ENCODE peak calls at places on chromosomes 12 and 14, in ten cellular contexts. R is pancreas, W is WERI-Rb-1, Y is cardiac fibroblast, H is WTC11, E is osteocyte, T is GM13977, U is fibroblast of mammary gland, Q is stomach, N is epithelial cell of esophagus. F is an unnamed sample.

GRCh38 chr14:63544641-63545234 is 1.6 kb upstream of the PPP2R5E start:
- DNase-seq in R (no peak), W (no peak), Y (peak), H (no peak), E (no peak), T (no peak), U (peak), Q (no peak), N (peak), F (no peak)

GRCh38 chr12:118417942-118418341 is 41.6 kb downstream of the SUDS3 start:
- DNase-seq in R (no peak), W (no peak), Y (no peak), H (no peak), E (no peak), T (no peak), U (no peak), Q (no peak), N (no peak), F (no peak)

GRCh38 chr12:15193927-15194326 is 27.3 kb downstream of the RERG start:
- DNase-seq in R (no peak), W (no peak), Y (peak), H (no peak), E (no peak), T (no peak), U (peak), Q (no peak), N (peak), F (no peak)

GRCh38 chr14:100048786-100049185 is 16.4 kb upstream of the EVL start:
- DNase-seq in R (no peak), W (no peak), Y (no peak), H (no peak), E (no peak), T (no peak), U (peak), Q (no peak), N (no peak), F (no peak)

GRCh38 chr14:60654303-60654925 is 5.1 kb upstream of the SIX1 start:
- DNase-seq in R (no peak), W (no peak), Y (peak), H (no peak), E (no peak), T (peak), U (peak), Q (no peak), N (no peak), F (no peak)

GRCh38 chr12:97763113-97763512 is 300.5 kb downstream of the RMST start:
- DNase-seq in R (no peak), W (no peak), Y (no peak), H (no peak), E (no peak), T (no peak), U (no peak), Q (no peak), N (no peak), F (no peak)

GRCh38 chr14:93195316-93195999 is 10.3 kb downstream of the LYSET start:
- DNase-seq in R (no peak), W (no peak), Y (no peak), H (no peak), E (no peak), T (no peak), U (no peak), Q (no peak), N (no peak), F (no peak)

GRCh38 chr12:67783393-67783792 is 134.8 kb downstream of the DYRK2 start:
- DNase-seq in R (no peak), W (no peak), Y (no peak), H (no peak), E (no peak), T (no peak), U (no peak), Q (no peak), N (no peak), F (no peak)

GRCh38 chr14:104694991-104695659 is 5.7 kb downstream of the INF2 start:
- DNase-seq in R (no peak), W (no peak), Y (no peak), H (no peak), E (no peak), T (no peak), U (no peak), Q (peak), N (no peak), F (peak)

DNA sequence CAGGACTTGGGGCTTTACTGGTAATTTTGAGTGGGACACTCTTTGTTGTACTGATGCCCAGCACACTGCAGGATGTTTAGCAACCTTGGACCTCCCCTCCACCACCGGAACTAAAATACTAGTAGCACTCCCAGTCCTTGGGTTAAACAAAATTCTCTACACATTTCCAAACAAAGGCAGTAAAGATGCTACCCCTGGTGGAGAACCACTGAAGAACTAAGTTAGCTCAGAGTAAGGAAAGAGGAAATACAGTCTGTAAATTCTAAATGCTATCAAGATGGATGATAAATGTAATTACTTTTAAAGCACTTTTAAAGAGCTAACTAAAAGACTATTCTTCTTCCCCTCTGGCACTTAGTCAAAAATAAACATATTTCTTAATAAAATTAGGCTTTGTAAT is 64.1 kb downstream of the LRP6 start:
- DNase-seq in R (no peak), W (no peak), Y (no peak), H (no peak), E (no peak), T (no peak), U (no peak), Q (no peak), N (no peak), F (no peak)
- TF ChIP-seq CTCF in R (no peak), W (no peak), Y (no peak), H (no peak), E (no peak), T (no peak), U (no peak), Q (no peak), N (no peak), F (no peak)

GRCh38 chr12:113069149-113069548 is 12.6 kb downstream of the DTX1 start:
- DNase-seq in R (no peak), W (no peak), Y (no peak), H (no peak), E (no peak), T (no peak), U (no peak), Q (no peak), N (no peak), F (no peak)

GRCh38 chr12:113070117-113070906 is 13.8 kb downstream of the DTX1 start:
- DNase-seq in R (peak), W (no peak), Y (no peak), H (no peak), E (no peak), T (peak), U (no peak), Q (no peak), N (no peak), F (no peak)

GRCh38 chr12:113071063-113071426 is 14.5 kb downstream of the DTX1 start:
- DNase-seq in R (no peak), W (no peak), Y (no peak), H (no peak), E (no peak), T (no peak), U (no peak), Q (no peak), N (no peak), F (no peak)

GRCh38 chr12:113068312-113068935 is 11.9 kb downstream of the DTX1 start:
- DNase-seq in R (no peak), W (no peak), Y (no peak), H (no peak), E (no peak), T (no peak), U (no peak), Q (no peak), N (no peak), F (no peak)

DNA sequence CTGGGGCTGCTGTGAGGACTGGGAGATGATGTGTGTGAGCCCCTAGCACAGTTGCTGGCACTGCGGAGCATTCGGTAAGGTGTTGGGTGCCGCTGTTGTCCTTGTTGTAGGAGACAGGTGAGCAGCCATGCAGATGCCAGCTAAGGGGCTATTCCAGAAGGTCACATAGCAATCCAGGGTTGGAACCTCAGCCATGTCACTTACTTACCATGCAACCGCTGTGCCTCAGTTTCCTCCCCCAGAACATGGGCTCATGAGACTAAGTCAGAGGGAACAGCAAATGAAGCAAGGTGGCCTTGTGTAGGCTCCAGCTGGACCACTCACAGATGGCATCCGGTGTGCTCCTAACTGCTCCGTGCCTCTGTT is 13.2 kb downstream of the DTX1 start:
- DNase-seq in R (no peak), W (no peak), Y (no peak), H (no peak), E (no peak), T (no peak), U (no peak), Q (no peak), N (no peak), F (no peak)
- TF ChIP-seq CTCF in R (no peak), W (no peak), Y (no peak), H (no peak), E (no peak), T (no peak), U (no peak), Q (no peak), N (no peak), F (no peak)

DNA sequence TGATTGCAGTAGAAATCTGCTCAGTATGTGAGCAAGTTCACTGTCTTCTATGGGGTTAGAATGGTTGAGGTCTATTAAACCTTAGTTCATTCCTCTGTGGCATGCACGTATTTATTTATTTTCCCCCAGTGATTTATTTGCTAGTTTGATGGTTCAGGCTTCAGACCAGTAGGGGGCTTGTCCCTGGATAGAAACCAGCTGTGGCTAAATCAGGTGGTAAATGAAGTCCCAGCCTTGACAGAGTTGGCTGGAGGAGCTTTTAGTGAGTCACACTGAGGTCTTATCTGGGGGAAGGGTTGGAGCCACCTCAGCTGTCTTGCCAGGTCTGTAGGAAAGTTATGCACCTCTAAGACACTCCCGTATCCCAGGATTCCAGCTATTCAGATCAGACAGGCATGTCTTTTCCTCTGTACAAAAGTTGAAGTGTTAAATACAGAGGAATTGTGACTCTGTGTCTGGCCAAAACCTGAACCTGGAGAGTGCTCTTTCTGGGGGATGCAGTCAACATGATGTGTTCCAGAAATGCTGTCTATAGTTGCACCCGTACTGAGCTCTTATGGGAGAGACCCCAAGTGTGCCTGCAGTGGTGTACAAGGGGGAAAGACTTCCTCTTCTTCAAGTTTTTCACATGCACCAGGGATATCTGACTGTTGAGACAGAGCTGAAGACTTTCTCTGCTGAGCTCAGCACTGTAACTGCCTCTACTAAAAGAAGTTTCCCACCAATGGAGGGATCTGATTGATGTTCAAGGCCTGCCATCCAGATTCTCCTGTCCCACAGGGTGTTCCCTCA is 1322.1 kb downstream of the TMEM121 start:
- DNase-seq in R (peak), W (no peak), Y (peak), H (no peak), E (no peak), T (no peak), U (peak), Q (no peak), N (no peak), F (no peak)
- TF ChIP-seq CTCF in R (no peak), W (peak), Y (peak), H (no peak), E (no peak), T (peak), U (no peak), Q (no peak), N (no peak), F (no peak)

DNA sequence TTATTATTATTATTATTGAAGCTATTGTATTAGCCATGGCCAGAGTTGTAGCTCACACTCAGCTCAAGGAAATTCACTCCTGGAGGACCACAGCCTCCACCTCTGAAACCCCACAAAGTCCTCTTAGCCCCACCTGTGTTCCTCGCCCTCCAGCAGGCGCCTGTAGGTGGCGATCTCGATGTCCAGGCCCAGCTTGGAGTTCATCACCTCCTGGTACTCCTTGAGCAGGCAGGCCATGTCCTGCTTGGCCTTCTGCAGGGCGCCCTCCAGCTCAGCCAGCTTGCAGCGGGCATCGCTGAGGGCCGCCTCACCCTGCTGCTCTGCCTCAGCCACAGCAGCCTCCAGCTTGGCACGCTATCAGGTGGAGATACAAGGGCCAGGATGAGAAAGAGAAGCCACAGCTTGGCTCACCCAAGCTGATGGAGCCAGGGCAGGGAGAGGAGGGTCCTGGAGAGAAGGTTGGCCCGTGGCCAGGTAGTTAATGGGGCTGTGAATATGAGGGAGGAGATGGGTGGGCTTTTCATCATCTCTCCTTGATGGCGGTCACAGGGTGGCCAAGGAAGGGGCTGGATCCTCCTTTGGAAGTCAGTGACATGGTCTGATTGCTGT is 5.1 kb downstream of the KRT85 start:
- DNase-seq in R (no peak), W (peak), Y (no peak), H (peak), E (no peak), T (no peak), U (no peak), Q (no peak), N (no peak), F (peak)
- TF ChIP-seq CTCF in R (no peak), W (peak), Y (peak), H (peak), E (peak), T (peak), U (peak), Q (no peak), N (peak), F (no peak)